ENCODE peak calls at places on chromosomes 12 and 14, in four cellular contexts. E is MCF 10A, F is lower lobe of right lung, B is amniotic stem cell. C is an unnamed sample.

GRCh38 chr12:508795-509194 is 49.1 kb downstream of the B4GALNT3 start:
- DNase-seq in E (peak; percentile 65), F (no peak), B (no peak), C (no peak)

GRCh38 chr12:59600174-59600573 is 4.3 kb downstream of the SLC16A7 start:
- DNase-seq in E (peak; percentile 57), F (no peak), B (no peak), C (no peak)

GRCh38 chr12:6961695-6962284 is 8.7 kb downstream of the PHB2 start:
- DNase-seq in E (peak; percentile 83), F (peak; percentile 88), B (peak; percentile 66), C (no peak)

GRCh38 chr12:68957273-68957672 is 24.3 kb upstream of the CPM start:
- DNase-seq in E (no peak), F (no peak), B (no peak), C (no peak)

GRCh38 chr14:53571990-53572389 is 384.6 kb downstream of the BMP4 start:
- DNase-seq in E (no peak), F (no peak), B (no peak), C (no peak)

GRCh38 chr12:98752726-98753125 is 107.6 kb downstream of the APAF1 start:
- DNase-seq in E (peak; percentile 39), F (no peak), B (peak; percentile 33), C (no peak)

GRCh38 chr12:110754101-110754793 is 11.6 kb upstream of the PPP1CC start:
- DNase-seq in E (no peak), F (no peak), B (no peak), C (no peak)

GRCh38 chr14:75968461-75968860 is 13.3 kb downstream of the TGFB3 start:
- DNase-seq in E (no peak), F (no peak), B (no peak), C (no peak)

GRCh38 chr12:26402648-26403047 is 207.3 kb downstream of the SSPN start:
- DNase-seq in E (peak; percentile 78), F (no peak), B (no peak), C (no peak)

GRCh38 chr14:31746326-31746725 is 185.1 kb downstream of the NUBPL start:
- DNase-seq in E (no peak), F (no peak), B (no peak), C (no peak)

GRCh38 chr12:57220770-57221168 is 4.2 kb downstream of the NXPH4 start:
- DNase-seq in E (no peak), F (no peak), B (no peak), C (no peak)

GRCh38 chr14:97580923-97581495 is 783.8 kb downstream of the VRK1 start:
- DNase-seq in E (peak; percentile 27), F (no peak), B (no peak), C (no peak)

GRCh38 chr12:122855985-122856831 is 21.0 kb downstream of the HIP1R start:
- DNase-seq in E (no peak), F (peak; percentile 43), B (no peak), C (no peak)

GRCh38 chr12:96981053-96981452 is 74.0 kb downstream of the NEDD1 start:
- DNase-seq in E (peak; percentile 57), F (no peak), B (peak; percentile 76), C (no peak)

GRCh38 chr12:54404061-54405004 is 14.7 kb downstream of the ITGA5 start:
- DNase-seq in E (peak; percentile 60), F (no peak), B (peak; percentile 20), C (peak; percentile 48)

GRCh38 chr14:103854822-103855733 is 7.7 kb upstream of the PPP1R13B start:
- DNase-seq in E (peak; percentile 55), F (peak; percentile 77), B (no peak), C (no peak)

GRCh38 chr12:1519642-1520041 is 74.7 kb downstream of the FBXL14 start:
- DNase-seq in E (no peak), F (no peak), B (no peak), C (no peak)

GRCh38 chr12:46562625-46563228 is 190.2 kb upstream of the SLC38A2 start:
- DNase-seq in E (peak; percentile 95), F (no peak), B (peak; percentile 49), C (no peak)

GRCh38 chr14:39342768-39343167 is 89.5 kb downstream of the FBXO33 start:
- DNase-seq in E (no peak), F (no peak), B (no peak), C (no peak)

GRCh38 chr12:102740157-102741032 is 176.6 kb downstream of the PAH start:
- DNase-seq in E (peak; percentile 47), F (no peak), B (peak; percentile 34), C (no peak)

GRCh38 chr12:19130224-19131019 is 889 bp downstream of the PLEKHA5 start:
- DNase-seq in E (peak; percentile 39), F (peak; percentile 53), B (no peak), C (peak; percentile 21)

GRCh38 chr14:50383618-50384225 is 13.0 kb downstream of the CDKL1 start:
- DNase-seq in E (no peak), F (no peak), B (no peak), C (no peak)

GRCh38 chr14:67674139-67674479 is 323 bp downstream of the VTI1B start:
- DNase-seq in E (peak; percentile 73), F (peak; percentile 85), B (peak; percentile 22), C (peak; percentile 49)

GRCh38 chr12:7667025-7667575 is 1.4 kb upstream of the APOBEC1 start:
- DNase-seq in E (peak; percentile 34), F (no peak), B (no peak), C (no peak)

GRCh38 chr14:69694730-69695663 is 71.9 kb upstream of the SRSF5 start:
- DNase-seq in E (no peak), F (no peak), B (no peak), C (no peak)

GRCh38 chr12:121784460-121784859 is 9.0 kb downstream of the RHOF start:
- DNase-seq in E (peak; percentile 95), F (no peak), B (peak; percentile 42), C (no peak)

GRCh38 chr12:96303656-96304055 is 96.6 kb downstream of the CDK17 start:
- DNase-seq in E (no peak), F (no peak), B (no peak), C (no peak)

GRCh38 chr12:104538056-104538455 is 81.3 kb downstream of the CHST11 start:
- DNase-seq in E (no peak), F (no peak), B (no peak), C (no peak)

GRCh38 chr12:94134226-94134795 is 14.1 kb upstream of the PLXNC1 start:
- DNase-seq in E (peak; percentile 64), F (no peak), B (peak; percentile 2), C (peak; percentile 9)

GRCh38 chr14:106879241-106879640 is 1352.9 kb downstream of the TMEM121 start:
- DNase-seq in E (peak; percentile 68), F (peak; percentile 71), B (no peak), C (no peak)

GRCh38 chr14:92481811-92482559 is 31.6 kb upstream of the RIN3 start:
- DNase-seq in E (no peak), F (no peak), B (no peak), C (no peak)

GRCh38 chr12:84508325-84508861 is 404.2 kb downstream of the SLC6A15 start:
- DNase-seq in E (peak; percentile 76), F (no peak), B (peak; percentile 69), C (no peak)

GRCh38 chr12:110765144-110765543 is 22.5 kb upstream of the PPP1CC start:
- DNase-seq in E (no peak), F (no peak), B (no peak), C (no peak)

GRCh38 chr14:89746654-89747053 is 207.9 kb downstream of the EFCAB11 start:
- DNase-seq in E (no peak), F (no peak), B (no peak), C (no peak)

GRCh38 chr14:34699873-34700621 is 14.3 kb downstream of the CFL2 start:
- DNase-seq in E (peak; percentile 80), F (no peak), B (peak; percentile 56), C (no peak)

GRCh38 chr12:128056299-128056885 is 210.6 kb upstream of the TMEM132C start:
- DNase-seq in E (no peak), F (no peak), B (no peak), C (no peak)

GRCh38 chr14:53591816-53592215 is 364.8 kb downstream of the BMP4 start:
- DNase-seq in E (peak; percentile 6), F (no peak), B (no peak), C (no peak)

GRCh38 chr14:22997676-22998323 is 12.1 kb downstream of the C14orf93 start:
- DNase-seq in E (no peak), F (no peak), B (no peak), C (no peak)

C was measured in CD8-positive, alpha-beta T cell.